ENCODE peak calls at places on chromosomes 3 and 15, in ten cellular contexts. K is H7; V is T-helper 1 cell; O is amniotic stem cell; Z is HT1080; Q is CD8-positive, alpha-beta memory T cell; U is transverse colon; P is stimulated activated CD4-positive, alpha-beta T cell treated with anti-CD3 and anti-CD28 coated beads, Interleukin-15, amount 100 ng/mL, for 1 hour; G is AML-193; C is iris pigment epithelial cell. B is an unnamed sample.

GRCh38 chr3:16315623-16316022 is 50.6 kb downstream of the OXNAD1 start:
- DNase-seq in K (no peak), V (no peak), O (no peak), Z (no peak), Q (no peak), U (no peak), P (no peak), G (no peak), C (no peak), B (no peak)

GRCh38 chr15:62545392-62546227 is 380.5 kb upstream of the C2CD4B start:
- DNase-seq in K (no peak), V (no peak), O (no peak), Z (no peak), Q (no peak), U (peak), P (no peak), G (no peak), C (no peak), B (no peak)

GRCh38 chr3:189845069-189845468 is 213.9 kb downstream of the TP63 start:
- DNase-seq in K (no peak), V (no peak), O (no peak), Z (no peak), Q (no peak), U (no peak), P (no peak), G (no peak), C (no peak), B (no peak)

GRCh38 chr15:98955980-98956723 is 51.4 kb downstream of the PGPEP1L start:
- DNase-seq in K (no peak), V (no peak), O (no peak), Z (no peak), Q (no peak), U (no peak), P (no peak), G (peak), C (no peak), B (no peak)

GRCh38 chr15:84402856-84403608 is 167.5 kb downstream of the GOLGA6L4 start:
- DNase-seq in K (no peak), V (no peak), O (no peak), Z (no peak), Q (no peak), U (no peak), P (no peak), G (no peak), C (no peak), B (no peak)

GRCh38 chr3:124847863-124848262 is 39.3 kb downstream of the ITGB5 start:
- DNase-seq in K (no peak), V (no peak), O (no peak), Z (no peak), Q (no peak), U (no peak), P (no peak), G (no peak), C (no peak), B (no peak)

GRCh38 chr15:58501636-58502178 is 69.9 kb downstream of the LIPC start:
- DNase-seq in K (no peak), V (no peak), O (no peak), Z (no peak), Q (no peak), U (no peak), P (no peak), G (no peak), C (no peak), B (no peak)

GRCh38 chr3:69433938-69434263 is 48.0 kb upstream of the FRMD4B start:
- DNase-seq in K (no peak), V (no peak), O (no peak), Z (peak), Q (no peak), U (no peak), P (no peak), G (no peak), C (no peak), B (no peak)

GRCh38 chr15:73959012-73959581 is 32.8 kb downstream of the LOXL1 start:
- DNase-seq in K (no peak), V (no peak), O (no peak), Z (peak), Q (peak), U (no peak), P (no peak), G (peak), C (no peak), B (no peak)

GRCh38 chr3:175111036-175111435 is 251.9 kb downstream of the NAALADL2 start:
- DNase-seq in K (no peak), V (no peak), O (no peak), Z (no peak), Q (no peak), U (no peak), P (no peak), G (no peak), C (peak), B (no peak)

GRCh38 chr3:119297169-119297568 is 3.0 kb downstream of the ARHGAP31 start:
- DNase-seq in K (no peak), V (no peak), O (no peak), Z (peak), Q (no peak), U (no peak), P (no peak), G (no peak), C (peak), B (no peak)

GRCh38 chr3:56747150-56747549 is 54.6 kb downstream of the ARHGEF3 start:
- DNase-seq in K (peak), V (no peak), O (no peak), Z (no peak), Q (no peak), U (no peak), P (no peak), G (no peak), C (no peak), B (no peak)

GRCh38 chr15:39565851-39566250 is 15.0 kb upstream of the THBS1 start:
- DNase-seq in K (no peak), V (no peak), O (no peak), Z (no peak), Q (no peak), U (no peak), P (no peak), G (no peak), C (no peak), B (no peak)

GRCh38 chr15:67185621-67186225 is 68.7 kb downstream of the AAGAB start:
- DNase-seq in K (peak), V (no peak), O (no peak), Z (no peak), Q (no peak), U (no peak), P (no peak), G (no peak), C (peak), B (no peak)

GRCh38 chr3:157156844-157157635 is 2.9 kb downstream of the CCNL1 start:
- DNase-seq in K (no peak), V (no peak), O (no peak), Z (peak), Q (no peak), U (no peak), P (no peak), G (no peak), C (no peak), B (no peak)

GRCh38 chr3:31947671-31948091 is 33.4 kb downstream of the OSBPL10 start:
- DNase-seq in K (no peak), V (no peak), O (no peak), Z (no peak), Q (no peak), U (no peak), P (no peak), G (no peak), C (no peak), B (no peak)

GRCh38 chr3:133490468-133491351 is 82.8 kb upstream of the CDV3 start:
- DNase-seq in K (no peak), V (peak), O (no peak), Z (no peak), Q (peak), U (peak), P (no peak), G (no peak), C (no peak), B (peak)

GRCh38 chr3:55164876-55165275 is 237.0 kb upstream of the LRTM1 start:
- DNase-seq in K (no peak), V (no peak), O (no peak), Z (no peak), Q (no peak), U (no peak), P (no peak), G (no peak), C (no peak), B (no peak)

GRCh38 chr15:31327674-31328424 is 1.2 kb downstream of the KLF13 start:
- DNase-seq in K (peak), V (peak), O (no peak), Z (peak), Q (peak), U (peak), P (peak), G (peak), C (peak), B (peak)

B was measured in GM13976.